ENCODE peak calls at places on chromosome 18, in eight cellular contexts. W is psoas muscle; Q is CD4-positive, alpha-beta T cell; D is right lobe of liver; J is A549; A is RWPE1; X is GM06990; Y is AG10803. R is an unnamed sample.

GRCh38 chr18:40371673-40372072 is 1583.4 kb upstream of the PIK3C3 start:
- DNase-seq in D (no peak), X (no peak), J (no peak), Y (peak), W (no peak), Q (no peak), A (peak), R (no peak)

GRCh38 chr18:76161983-76162382 is 333.1 kb downstream of the ZNF516 start:
- DNase-seq in A (no peak), W (no peak), J (no peak), D (no peak), Q (no peak), Y (no peak), X (no peak), R (no peak)

GRCh38 chr18:62209046-62209445 is 22.0 kb downstream of the RELCH start:
- DNase-seq in X (no peak), Y (peak), A (no peak), J (no peak), Q (no peak), D (no peak), W (no peak), R (no peak)

GRCh38 chr18:23422751-23423418 is 30.2 kb upstream of the RIOK3 start:
- DNase-seq in Q (no peak), D (peak), Y (peak), W (peak), J (peak), A (peak), X (peak), R (peak)

GRCh38 chr18:13436596-13436995 is 218.0 kb downstream of the LDLRAD4 start:
- DNase-seq in A (no peak), D (no peak), J (no peak), W (no peak), Y (no peak), Q (peak), X (no peak), R (no peak)

GRCh38 chr18:75809392-75809791 is 381.9 kb upstream of the SMIM21 start:
- DNase-seq in D (no peak), Q (no peak), A (no peak), Y (no peak), J (no peak), W (no peak), X (no peak), R (no peak)

GRCh38 chr18:56576826-56577573 is 61.4 kb downstream of the TXNL1 start:
- DNase-seq in A (no peak), W (no peak), Q (no peak), D (no peak), J (no peak), Y (peak), X (no peak), R (no peak)

GRCh38 chr18:45343365-45343764 is 271.9 kb upstream of the SLC14A2 start:
- DNase-seq in D (no peak), W (no peak), Q (no peak), A (no peak), Y (no peak), X (no peak), J (no peak), R (no peak)

GRCh38 chr18:22211660-22212059 is 42.3 kb downstream of the GATA6 start:
- DNase-seq in D (no peak), W (no peak), A (no peak), Q (no peak), Y (no peak), X (no peak), J (no peak), R (no peak)

GRCh38 chr18:47883771-47884413 is 46.6 kb downstream of the SMAD2 start:
- DNase-seq in A (peak), Y (peak), J (no peak), X (no peak), W (no peak), Q (no peak), D (no peak), R (no peak)

GRCh38 chr18:67672719-67673118 is 156.2 kb upstream of the DSEL start:
- DNase-seq in W (no peak), A (no peak), Q (no peak), X (no peak), Y (peak), J (no peak), D (no peak), R (no peak)

GRCh38 chr18:57837917-57838548 is 34.9 kb upstream of the ATP8B1 start:
- DNase-seq in X (peak), D (no peak), J (no peak), Y (no peak), W (no peak), Q (no peak), A (no peak), R (peak)

GRCh38 chr18:21678897-21679296 is 25.7 kb downstream of the ABHD3 start:
- DNase-seq in W (no peak), Q (no peak), Y (no peak), A (no peak), J (no peak), X (no peak), D (no peak), R (no peak)

GRCh38 chr18:10689231-10689953 is 163.6 kb downstream of the NAPG start:
- DNase-seq in W (no peak), X (no peak), A (no peak), Y (peak), J (no peak), D (no peak), Q (no peak), R (no peak)

GRCh38 chr18:43789234-43790000 is 512.1 kb upstream of the SYT4 start:
- DNase-seq in W (no peak), A (no peak), Y (peak), X (no peak), D (no peak), J (no peak), Q (no peak), R (no peak)

GRCh38 chr18:6057604-6058003 is 162.3 kb upstream of the TMEM200C start:
- DNase-seq in X (no peak), Y (peak), Q (no peak), W (no peak), D (no peak), J (no peak), A (no peak), R (no peak)

GRCh38 chr18:57447154-57447621 is 12.0 kb downstream of the ONECUT2 start:
- DNase-seq in D (peak), Y (no peak), J (no peak), A (no peak), Q (no peak), X (no peak), W (no peak), R (no peak)

GRCh38 chr18:23703057-23703986 is 14.1 kb downstream of the LAMA3 start:
- DNase-seq in Q (no peak), Y (peak), A (peak), D (peak), W (no peak), X (no peak), J (peak), R (no peak)

GRCh38 chr18:35158728-35159443 is 81.9 kb upstream of the ZNF397 start:
- DNase-seq in W (no peak), D (no peak), Q (no peak), X (no peak), A (no peak), Y (no peak), J (no peak), R (no peak)

GRCh38 chr18:45291616-45292612 is 323.4 kb upstream of the SLC14A2 start:
- DNase-seq in X (no peak), Y (peak), D (no peak), W (no peak), A (no peak), Q (no peak), J (no peak), R (no peak)

GRCh38 chr18:55488473-55488872 is 99.5 kb downstream of the TCF4 start:
- DNase-seq in Y (no peak), X (no peak), Q (no peak), A (no peak), J (no peak), D (no peak), W (no peak), R (no peak)

GRCh38 chr18:43383031-43383430 is 105.7 kb upstream of the SYT4 start:
- DNase-seq in X (no peak), Q (no peak), D (no peak), J (no peak), Y (no peak), A (no peak), W (no peak), R (no peak)

GRCh38 chr18:79965119-79965902 is 868 bp downstream of the HSBP1L1 start:
- DNase-seq in X (peak), A (peak), W (no peak), Q (no peak), Y (peak), J (peak), D (peak), R (no peak)

GRCh38 chr18:55988537-55988936 is 400.5 kb upstream of the TCF4 start:
- DNase-seq in A (no peak), W (no peak), D (no peak), X (no peak), Q (no peak), J (no peak), Y (peak), R (no peak)

GRCh38 chr18:22609642-22610041 is 191.9 kb upstream of the CTAGE1 start:
- DNase-seq in D (peak), W (peak), A (no peak), J (peak), Y (peak), X (no peak), Q (no peak), R (no peak)

GRCh38 chr18:40925071-40925541 is 1029.9 kb upstream of the PIK3C3 start:
- DNase-seq in X (no peak), Q (no peak), A (no peak), D (no peak), J (no peak), W (no peak), Y (no peak), R (no peak)

GRCh38 chr18:33821503-33821902 is 243.5 kb downstream of the ASXL3 start:
- DNase-seq in Y (peak), D (no peak), J (no peak), A (peak), Q (no peak), W (no peak), X (no peak), R (no peak)

GRCh38 chr18:34971313-34971712 is 69.9 kb upstream of the MAPRE2 start:
- DNase-seq in X (no peak), A (peak), W (no peak), Y (no peak), Q (no peak), D (no peak), J (peak), R (no peak)

GRCh38 chr18:76450912-76451421 is 44.1 kb downstream of the ZNF516 start:
- DNase-seq in X (peak), Y (peak), A (no peak), J (no peak), D (no peak), W (peak), Q (no peak), R (no peak)

GRCh38 chr18:77321823-77322805 is 72.5 kb downstream of the GALR1 start:
- DNase-seq in Q (no peak), A (no peak), D (peak), X (no peak), J (no peak), Y (no peak), W (no peak), R (no peak)

GRCh38 chr18:65968605-65969004 is 217.8 kb downstream of the CDH7 start:
- DNase-seq in J (peak), Q (no peak), A (no peak), X (no peak), W (no peak), D (no peak), Y (no peak), R (no peak)
- TF ChIP-seq CTCF in J (no peak), Q (no peak), A (no peak), X (no peak), W (no peak), D (no peak), Y (no peak), R (no peak)

DNA sequence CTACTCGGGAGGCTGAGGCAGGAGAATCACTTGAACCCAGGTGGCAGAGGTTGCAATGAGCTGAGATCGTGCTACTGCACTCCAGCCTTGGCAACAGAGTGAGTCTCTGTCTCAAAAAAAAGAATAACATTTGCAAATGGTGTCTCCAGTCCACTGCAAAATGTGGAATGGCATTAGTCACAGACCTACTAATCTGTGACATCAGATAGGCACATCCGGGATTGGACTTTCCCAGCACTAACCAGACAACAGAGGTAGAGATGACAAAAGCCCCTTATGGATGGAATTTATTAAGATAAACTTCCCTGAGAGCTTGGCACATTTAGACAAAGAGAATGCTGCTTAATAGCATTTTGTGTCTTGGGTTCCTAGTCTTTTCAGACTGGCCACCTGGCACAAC is 148.9 kb downstream of the SS18 start:
- DNase-seq in X (no peak), Q (no peak), J (no peak), W (no peak), Y (no peak), A (no peak), D (no peak), R (no peak)
- TF ChIP-seq CTCF in X (no peak), Q (no peak), J (no peak), W (no peak), Y (no peak), A (no peak), D (no peak), R (no peak)

DNA sequence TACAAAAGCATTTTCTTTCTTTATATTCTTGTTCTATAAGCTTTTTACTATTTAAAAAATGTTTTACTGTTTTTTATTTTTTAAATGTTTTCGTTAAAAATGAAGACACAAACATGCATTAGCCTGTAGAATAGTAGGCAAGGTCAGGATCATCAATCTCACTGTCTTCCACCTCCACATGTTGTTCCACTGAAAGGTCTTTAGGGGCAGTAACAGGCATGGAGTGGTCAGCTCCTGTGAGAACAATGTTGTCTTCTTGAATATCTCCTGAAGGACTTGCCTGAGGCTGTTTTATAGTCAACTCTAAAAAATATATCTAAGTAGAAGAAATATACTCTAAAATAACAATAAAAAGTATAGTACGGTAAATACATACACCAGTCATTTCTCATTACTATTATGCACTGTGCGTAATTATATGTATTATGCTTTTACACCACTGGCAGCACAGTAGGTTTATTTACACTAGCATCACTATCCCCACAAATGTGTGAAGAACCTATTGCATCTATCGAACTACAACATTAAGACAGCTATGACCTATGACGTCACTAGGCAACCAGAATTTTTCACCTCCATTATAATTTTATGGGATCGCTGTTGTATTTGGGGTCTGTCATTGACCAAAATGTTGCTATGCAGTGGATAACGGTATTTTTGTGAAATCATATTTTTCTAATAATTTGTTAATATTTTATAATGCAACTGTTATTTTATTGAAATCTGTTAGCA is 764.3 kb downstream of the METTL4 start:
- DNase-seq in Y (no peak), D (no peak), J (no peak), A (no peak), W (no peak), X (no peak), Q (no peak), R (no peak)
- TF ChIP-seq CTCF in Y (no peak), D (no peak), J (no peak), A (no peak), W (no peak), X (no peak), Q (no peak), R (no peak)

GRCh38 chr18:37381554-37381953 is 184.0 kb downstream of the CELF4 start:
- DNase-seq in Q (no peak), D (no peak), Y (no peak), W (no peak), X (no peak), J (no peak), A (no peak), R (no peak)

GRCh38 chr18:37385846-37386435 is 179.7 kb downstream of the CELF4 start:
- DNase-seq in D (no peak), A (peak), Q (no peak), X (no peak), Y (peak), W (no peak), J (peak), R (no peak)

GRCh38 chr18:37383789-37384151 is 181.8 kb downstream of the CELF4 start:
- DNase-seq in X (no peak), Q (no peak), J (no peak), W (no peak), Y (no peak), D (no peak), A (no peak), R (no peak)

GRCh38 chr18:37380546-37381110 is 185.0 kb downstream of the CELF4 start:
- DNase-seq in X (no peak), A (no peak), W (no peak), Y (no peak), J (no peak), D (no peak), Q (no peak), R (no peak)

DNA sequence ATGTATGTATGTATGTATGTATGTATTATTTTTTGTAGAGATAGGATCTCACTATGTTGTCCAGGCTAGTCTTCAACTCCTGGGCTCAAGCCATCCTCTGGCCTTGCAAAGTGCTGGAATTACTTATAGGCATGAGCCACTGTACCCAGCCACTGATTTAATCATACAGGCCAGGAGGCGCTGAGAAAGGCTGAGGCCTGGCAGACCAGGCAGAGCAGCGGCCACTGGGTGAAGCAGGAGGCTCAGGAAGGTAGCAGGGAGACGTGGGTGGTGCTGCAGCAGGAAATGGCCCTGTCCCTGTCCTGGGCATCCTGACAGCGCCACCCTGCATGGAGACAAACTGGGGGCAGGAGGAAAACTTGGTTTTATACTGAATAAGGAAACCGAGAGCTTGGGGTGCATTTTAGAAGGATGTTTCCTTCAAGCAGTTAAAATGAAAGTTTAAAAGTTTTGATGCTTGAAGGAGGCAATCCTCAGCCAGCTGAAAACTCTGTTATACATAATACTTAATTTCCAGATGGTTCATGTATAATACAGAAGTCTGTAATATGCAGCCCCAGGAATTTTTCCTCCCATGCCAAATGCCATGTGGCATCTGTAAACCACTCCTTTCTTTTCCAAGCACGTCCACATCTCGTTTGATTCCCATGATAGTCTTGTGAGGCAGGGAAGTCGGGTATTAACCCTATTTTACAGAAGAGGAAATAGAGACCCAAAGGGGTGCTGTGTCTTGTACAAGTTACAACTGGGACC is 182.4 kb downstream of the CELF4 start:
- DNase-seq in X (no peak), J (peak), W (no peak), Y (peak), A (no peak), D (no peak), Q (no peak), R (no peak)
- TF ChIP-seq CTCF in X (no peak), J (no peak), W (no peak), Y (peak), A (no peak), D (no peak), Q (no peak), R (no peak)

GRCh38 chr18:36532815-36533214 is 235.3 kb downstream of the FHOD3 start:
- DNase-seq in W (no peak), J (no peak), D (no peak), Q (no peak), Y (no peak), A (no peak), X (no peak), R (no peak)
- TF ChIP-seq CTCF in W (no peak), J (no peak), D (no peak), Q (no peak), Y (no peak), A (no peak), X (no peak), R (no peak)

GRCh38 chr18:50011813-50012445 is 183.0 kb downstream of the MYO5B start:
- DNase-seq in J (no peak), Q (no peak), Y (peak), X (no peak), D (no peak), A (peak), W (no peak), R (no peak)

GRCh38 chr18:50013363-50014138 is 181.4 kb downstream of the MYO5B start:
- DNase-seq in Y (peak), W (no peak), Q (no peak), D (no peak), J (no peak), X (no peak), A (no peak), R (no peak)

GRCh38 chr18:50006470-50007046 is 188.4 kb downstream of the MYO5B start:
- DNase-seq in W (no peak), D (no peak), A (no peak), J (no peak), Y (no peak), X (no peak), Q (no peak), R (no peak)

GRCh38 chr18:50008306-50008705 is 186.6 kb downstream of the MYO5B start:
- DNase-seq in A (no peak), J (no peak), Q (no peak), X (no peak), Y (no peak), D (no peak), W (no peak), R (no peak)

GRCh38 chr18:50009772-50010171 is 185.2 kb downstream of the MYO5B start:
- DNase-seq in A (peak), X (peak), Y (peak), Q (peak), J (peak), W (no peak), D (peak), R (no peak)
- TF ChIP-seq CTCF in A (peak), X (peak), Y (peak), Q (peak), J (peak), W (peak), D (peak), R (no peak)

GRCh38 chr18:8882632-8883408 is 177.5 kb downstream of the MTCL1 start:
- DNase-seq in D (peak), Q (no peak), Y (no peak), X (no peak), J (peak), A (no peak), W (no peak), R (no peak)

GRCh38 chr18:8881103-8881502 is 175.7 kb downstream of the MTCL1 start:
- DNase-seq in D (no peak), X (no peak), A (no peak), Q (no peak), J (no peak), Y (no peak), W (no peak), R (no peak)

GRCh38 chr18:8883409-8883668 is 178.0 kb downstream of the MTCL1 start:
- DNase-seq in Y (no peak), Q (no peak), J (peak), W (no peak), D (no peak), X (no peak), A (no peak), R (no peak)
- TF ChIP-seq CTCF in Y (no peak), Q (no peak), J (no peak), W (no peak), D (no peak), X (no peak), A (no peak), R (no peak)

DNA sequence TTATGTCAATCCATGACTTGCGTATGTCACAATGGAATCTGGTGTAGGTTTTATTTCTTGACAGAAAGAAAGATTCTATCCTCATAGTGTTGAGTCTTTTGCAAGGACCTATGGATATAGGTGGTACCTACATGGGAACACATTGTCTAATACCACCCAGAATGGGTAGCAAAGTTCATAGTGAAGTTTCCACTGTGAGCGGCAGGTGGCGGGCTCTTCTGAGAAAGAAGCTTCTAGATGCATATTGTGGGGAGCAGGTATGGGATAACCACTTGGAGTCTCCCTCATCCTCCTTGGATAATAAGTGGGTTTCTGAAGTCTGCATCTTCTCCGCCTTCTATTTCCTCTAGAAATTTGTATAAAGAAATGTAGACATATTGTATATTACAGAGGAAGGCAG is 44.9 kb downstream of the LINC00305 start:
- DNase-seq in W (no peak), Q (no peak), J (no peak), A (no peak), Y (no peak), X (no peak), D (no peak), R (no peak)
- TF ChIP-seq CTCF in W (no peak), Q (no peak), J (peak), A (no peak), Y (peak), X (no peak), D (no peak), R (no peak)

GRCh38 chr18:59700535-59700967 is 3.3 kb upstream of the CCBE1 start:
- DNase-seq in W (no peak), Q (no peak), A (no peak), X (no peak), D (no peak), Y (no peak), J (no peak), R (no peak)
- TF ChIP-seq CTCF in W (no peak), Q (no peak), A (no peak), X (no peak), D (no peak), Y (no peak), J (no peak), R (no peak)